ENCODE peak calls at places on chromosomes 11 and 22, in six cellular contexts. One of them, this sample, is unnamed.
A peak's percentile ranks its signal among the peaks of the same experiment; 100 is the strongest.

GRCh38 chr11:1006762-1007161 is 29.8 kb downstream of the MUC6 start:
- DNase-seq in HT-29: no peak
- DNase-seq in stimulated activated CD4-positive, alpha-beta T cell treated with anti-CD3 and anti-CD28 coated beads, Interleukin-12 subunit alpha, Interleukin-12 subunit beta, amount 100 ng/mL, for 48 hours: no peak
- DNase-seq in GM23248: no peak
- DNase-seq in upper lobe of right lung: no peak
- DNase-seq in NCI-H510A treated with DMSO at 0.1 percent for 48 hours: peak; percentile 89
- DNase-seq in this sample: no peak

GRCh38 chr11:12765428-12765827 is 91.2 kb downstream of the TEAD1 start:
- DNase-seq in HT-29: no peak
- DNase-seq in stimulated activated CD4-positive, alpha-beta T cell treated with anti-CD3 and anti-CD28 coated beads, Interleukin-12 subunit alpha, Interleukin-12 subunit beta, amount 100 ng/mL, for 48 hours: no peak
- DNase-seq in GM23248: no peak
- DNase-seq in upper lobe of right lung: no peak
- DNase-seq in NCI-H510A treated with DMSO at 0.1 percent for 48 hours: peak; percentile 65
- DNase-seq in this sample: no peak

GRCh38 chr11:60995798-60996197 is 24.3 kb downstream of the CD6 start:
- DNase-seq in HT-29: no peak
- DNase-seq in stimulated activated CD4-positive, alpha-beta T cell treated with anti-CD3 and anti-CD28 coated beads, Interleukin-12 subunit alpha, Interleukin-12 subunit beta, amount 100 ng/mL, for 48 hours: no peak
- DNase-seq in GM23248: no peak
- DNase-seq in upper lobe of right lung: no peak
- DNase-seq in NCI-H510A treated with DMSO at 0.1 percent for 48 hours: no peak
- DNase-seq in this sample: no peak

GRCh38 chr11:8988329-8989234 is 15.2 kb downstream of the NRIP3 start:
- DNase-seq in HT-29: no peak
- DNase-seq in stimulated activated CD4-positive, alpha-beta T cell treated with anti-CD3 and anti-CD28 coated beads, Interleukin-12 subunit alpha, Interleukin-12 subunit beta, amount 100 ng/mL, for 48 hours: no peak
- DNase-seq in GM23248: peak; percentile 70
- DNase-seq in upper lobe of right lung: no peak
- DNase-seq in NCI-H510A treated with DMSO at 0.1 percent for 48 hours: no peak
- DNase-seq in this sample: no peak

GRCh38 chr11:45209904-45210699 is 63.7 kb downstream of the PRDM11 start:
- DNase-seq in HT-29: no peak
- DNase-seq in stimulated activated CD4-positive, alpha-beta T cell treated with anti-CD3 and anti-CD28 coated beads, Interleukin-12 subunit alpha, Interleukin-12 subunit beta, amount 100 ng/mL, for 48 hours: no peak
- DNase-seq in GM23248: peak; percentile 48
- DNase-seq in upper lobe of right lung: peak; percentile 82
- DNase-seq in NCI-H510A treated with DMSO at 0.1 percent for 48 hours: peak; percentile 1
- DNase-seq in this sample: no peak

GRCh38 chr11:69376155-69377028 is 82.4 kb downstream of the MYEOV start:
- DNase-seq in HT-29: no peak
- DNase-seq in stimulated activated CD4-positive, alpha-beta T cell treated with anti-CD3 and anti-CD28 coated beads, Interleukin-12 subunit alpha, Interleukin-12 subunit beta, amount 100 ng/mL, for 48 hours: no peak
- DNase-seq in GM23248: no peak
- DNase-seq in upper lobe of right lung: no peak
- DNase-seq in NCI-H510A treated with DMSO at 0.1 percent for 48 hours: no peak
- DNase-seq in this sample: no peak

GRCh38 chr11:94151903-94152677 is 23.4 kb downstream of the PANX1 start:
- DNase-seq in HT-29: peak; percentile 79
- DNase-seq in stimulated activated CD4-positive, alpha-beta T cell treated with anti-CD3 and anti-CD28 coated beads, Interleukin-12 subunit alpha, Interleukin-12 subunit beta, amount 100 ng/mL, for 48 hours: no peak
- DNase-seq in GM23248: peak; percentile 94
- DNase-seq in upper lobe of right lung: no peak
- DNase-seq in NCI-H510A treated with DMSO at 0.1 percent for 48 hours: no peak
- DNase-seq in this sample: peak; percentile 74

GRCh38 chr11:72114570-72114969 is 2.1 kb upstream of the ANAPC15 start:
- DNase-seq in HT-29: no peak
- DNase-seq in stimulated activated CD4-positive, alpha-beta T cell treated with anti-CD3 and anti-CD28 coated beads, Interleukin-12 subunit alpha, Interleukin-12 subunit beta, amount 100 ng/mL, for 48 hours: no peak
- DNase-seq in GM23248: peak; percentile 72
- DNase-seq in upper lobe of right lung: no peak
- DNase-seq in NCI-H510A treated with DMSO at 0.1 percent for 48 hours: no peak
- DNase-seq in this sample: no peak

GRCh38 chr11:64022125-64022784 is 13.5 kb upstream of the FLRT1 start:
- DNase-seq in HT-29: no peak
- DNase-seq in stimulated activated CD4-positive, alpha-beta T cell treated with anti-CD3 and anti-CD28 coated beads, Interleukin-12 subunit alpha, Interleukin-12 subunit beta, amount 100 ng/mL, for 48 hours: no peak
- DNase-seq in GM23248: no peak
- DNase-seq in upper lobe of right lung: no peak
- DNase-seq in NCI-H510A treated with DMSO at 0.1 percent for 48 hours: no peak
- DNase-seq in this sample: no peak

GRCh38 chr22:17115311-17115710 is 5.8 kb downstream of the TMEM121B start:
- DNase-seq in HT-29: no peak
- DNase-seq in stimulated activated CD4-positive, alpha-beta T cell treated with anti-CD3 and anti-CD28 coated beads, Interleukin-12 subunit alpha, Interleukin-12 subunit beta, amount 100 ng/mL, for 48 hours: no peak
- DNase-seq in GM23248: no peak
- DNase-seq in upper lobe of right lung: no peak
- DNase-seq in NCI-H510A treated with DMSO at 0.1 percent for 48 hours: no peak
- DNase-seq in this sample: no peak

GRCh38 chr11:33713162-33713913 is 12.7 kb upstream of the C11orf91 start:
- DNase-seq in HT-29: no peak
- DNase-seq in stimulated activated CD4-positive, alpha-beta T cell treated with anti-CD3 and anti-CD28 coated beads, Interleukin-12 subunit alpha, Interleukin-12 subunit beta, amount 100 ng/mL, for 48 hours: no peak
- DNase-seq in GM23248: no peak
- DNase-seq in upper lobe of right lung: no peak
- DNase-seq in NCI-H510A treated with DMSO at 0.1 percent for 48 hours: no peak
- DNase-seq in this sample: no peak

GRCh38 chr11:78415338-78415737 is 2.3 kb downstream of the GAB2 start:
- DNase-seq in HT-29: no peak
- DNase-seq in stimulated activated CD4-positive, alpha-beta T cell treated with anti-CD3 and anti-CD28 coated beads, Interleukin-12 subunit alpha, Interleukin-12 subunit beta, amount 100 ng/mL, for 48 hours: no peak
- DNase-seq in GM23248: no peak
- DNase-seq in upper lobe of right lung: no peak
- DNase-seq in NCI-H510A treated with DMSO at 0.1 percent for 48 hours: no peak
- DNase-seq in this sample: no peak

GRCh38 chr11:118907749-118908106 is 18.0 kb downstream of the BCL9L start:
- DNase-seq in HT-29: no peak
- DNase-seq in stimulated activated CD4-positive, alpha-beta T cell treated with anti-CD3 and anti-CD28 coated beads, Interleukin-12 subunit alpha, Interleukin-12 subunit beta, amount 100 ng/mL, for 48 hours: no peak
- DNase-seq in GM23248: no peak
- DNase-seq in upper lobe of right lung: peak; percentile 54
- DNase-seq in NCI-H510A treated with DMSO at 0.1 percent for 48 hours: no peak
- DNase-seq in this sample: no peak

GRCh38 chr22:26584010-26584409 is 5.9 kb downstream of the TPST2 start:
- DNase-seq in HT-29: no peak
- DNase-seq in stimulated activated CD4-positive, alpha-beta T cell treated with anti-CD3 and anti-CD28 coated beads, Interleukin-12 subunit alpha, Interleukin-12 subunit beta, amount 100 ng/mL, for 48 hours: no peak
- DNase-seq in GM23248: no peak
- DNase-seq in upper lobe of right lung: no peak
- DNase-seq in NCI-H510A treated with DMSO at 0.1 percent for 48 hours: no peak
- DNase-seq in this sample: no peak

GRCh38 chr22:43230983-43231723 is 44.2 kb upstream of the TTLL12 start:
- DNase-seq in HT-29: peak; percentile 67
- DNase-seq in stimulated activated CD4-positive, alpha-beta T cell treated with anti-CD3 and anti-CD28 coated beads, Interleukin-12 subunit alpha, Interleukin-12 subunit beta, amount 100 ng/mL, for 48 hours: peak; percentile 71
- DNase-seq in GM23248: peak; percentile 61
- DNase-seq in upper lobe of right lung: peak; percentile 85
- DNase-seq in NCI-H510A treated with DMSO at 0.1 percent for 48 hours: peak; percentile 53
- DNase-seq in this sample: peak; percentile 8

GRCh38 chr11:12321217-12321937 is 56.0 kb upstream of the PARVA start:
- DNase-seq in HT-29: no peak
- DNase-seq in stimulated activated CD4-positive, alpha-beta T cell treated with anti-CD3 and anti-CD28 coated beads, Interleukin-12 subunit alpha, Interleukin-12 subunit beta, amount 100 ng/mL, for 48 hours: no peak
- DNase-seq in GM23248: no peak
- DNase-seq in upper lobe of right lung: no peak
- DNase-seq in NCI-H510A treated with DMSO at 0.1 percent for 48 hours: peak; percentile 30
- DNase-seq in this sample: no peak

GRCh38 chr11:210122-210802 is 2.8 kb downstream of the RIC8A start:
- DNase-seq in HT-29: no peak
- DNase-seq in stimulated activated CD4-positive, alpha-beta T cell treated with anti-CD3 and anti-CD28 coated beads, Interleukin-12 subunit alpha, Interleukin-12 subunit beta, amount 100 ng/mL, for 48 hours: no peak
- DNase-seq in GM23248: peak; percentile 92
- DNase-seq in upper lobe of right lung: peak; percentile 39
- DNase-seq in NCI-H510A treated with DMSO at 0.1 percent for 48 hours: no peak
- DNase-seq in this sample: peak; percentile 60

GRCh38 chr11:126477526-126478275 is 122.2 kb downstream of the ST3GAL4 start:
- DNase-seq in HT-29: no peak
- DNase-seq in stimulated activated CD4-positive, alpha-beta T cell treated with anti-CD3 and anti-CD28 coated beads, Interleukin-12 subunit alpha, Interleukin-12 subunit beta, amount 100 ng/mL, for 48 hours: peak; percentile 5
- DNase-seq in GM23248: no peak
- DNase-seq in upper lobe of right lung: no peak
- DNase-seq in NCI-H510A treated with DMSO at 0.1 percent for 48 hours: peak; percentile 92
- DNase-seq in this sample: no peak